ENCODE peak calls at places on chromosomes 16 and 17, in four cellular contexts. One of them, this sample, is unnamed.

GRCh38 chr17:18953231-18953728 is 1.3 kb downstream of the SLC5A10 start:
- DNase-seq in K562: no peak
- DNase-seq in HepG2: no peak
- DNase-seq in GM12878: no peak
- DNase-seq in this sample: no peak

GRCh38 chr16:10181196-10182162 is 749 bp downstream of the GRIN2A start:
- DNase-seq in GM12878: no peak
- DNase-seq in HepG2: peak
- DNase-seq in K562: peak
- DNase-seq in this sample: peak

GRCh38 chr16:14133907-14134306 is 62.8 kb downstream of the MRTFB start:
- DNase-seq in K562: no peak
- DNase-seq in HepG2: no peak
- DNase-seq in GM12878: no peak
- DNase-seq in this sample: no peak

GRCh38 chr17:42274812-42275526 is 1.2 kb downstream of the STAT5B start:
- DNase-seq in HepG2: no peak
- DNase-seq in K562: no peak
- DNase-seq in GM12878: no peak
- DNase-seq in this sample: no peak

GRCh38 chr17:4751925-4752324 is 12.2 kb upstream of the CXCL16 start:
- DNase-seq in HepG2: peak
- DNase-seq in GM12878: no peak
- DNase-seq in K562: no peak
- DNase-seq in this sample: no peak

GRCh38 chr16:22194707-22195444 is 11.2 kb upstream of the EEF2K start:
- DNase-seq in GM12878: peak
- DNase-seq in K562: no peak
- DNase-seq in HepG2: no peak
- DNase-seq in this sample: no peak

GRCh38 chr17:4540224-4541040 is 14.8 kb downstream of the MYBBP1A start:
- DNase-seq in K562: peak
- DNase-seq in GM12878: no peak
- DNase-seq in HepG2: peak
- DNase-seq in this sample: no peak

GRCh38 chr16:81767987-81768592 is 11.0 kb upstream of the PLCG2 start:
- DNase-seq in HepG2: peak
- DNase-seq in K562: no peak
- DNase-seq in GM12878: no peak
- DNase-seq in this sample: no peak

GRCh38 chr17:22128723-22129122 is 436.4 kb downstream of the KCNJ18 start:
- DNase-seq in GM12878: no peak
- DNase-seq in HepG2: no peak
- DNase-seq in K562: no peak
- DNase-seq in this sample: no peak

GRCh38 chr17:71472809-71473789 is 647.7 kb upstream of the SOX9 start:
- DNase-seq in K562: peak
- DNase-seq in HepG2: peak
- DNase-seq in GM12878: no peak
- DNase-seq in this sample: peak

GRCh38 chr17:56727876-56728617 is 105.7 kb downstream of the C17orf67 start:
- DNase-seq in HepG2: no peak
- DNase-seq in GM12878: no peak
- DNase-seq in K562: no peak
- DNase-seq in this sample: no peak

GRCh38 chr16:50323335-50324011 is 45.3 kb downstream of the BRD7 start:
- DNase-seq in GM12878: no peak
- DNase-seq in K562: peak
- DNase-seq in HepG2: peak
- DNase-seq in this sample: peak

GRCh38 chr17:19513897-19514488 is 19.7 kb upstream of the SLC47A1 start:
- DNase-seq in GM12878: no peak
- DNase-seq in HepG2: peak
- DNase-seq in K562: peak
- DNase-seq in this sample: peak

GRCh38 chr17:61575352-61575975 is 15.6 kb downstream of the NACA2 start:
- DNase-seq in GM12878: no peak
- DNase-seq in HepG2: no peak
- DNase-seq in K562: no peak
- DNase-seq in this sample: no peak

GRCh38 chr17:64007838-64008282 is 9.7 kb downstream of the PRR29 start:
- DNase-seq in GM12878: no peak
- DNase-seq in HepG2: peak
- DNase-seq in K562: no peak
- DNase-seq in this sample: no peak

GRCh38 chr17:12974319-12974661 is 43.5 kb downstream of the ELAC2 start:
- DNase-seq in K562: no peak
- DNase-seq in HepG2: no peak
- DNase-seq in GM12878: no peak
- DNase-seq in this sample: no peak

GRCh38 chr16:57277586-57277985 is 6.9 kb downstream of the PLLP start:
- DNase-seq in GM12878: no peak
- DNase-seq in K562: no peak
- DNase-seq in HepG2: no peak
- DNase-seq in this sample: no peak

GRCh38 chr16:28863929-28864886 is 565 bp downstream of the SH2B1 start:
- DNase-seq in GM12878: no peak
- DNase-seq in K562: peak
- DNase-seq in HepG2: no peak
- DNase-seq in this sample: no peak

GRCh38 chr16:68345958-68346635 is 35.3 kb downstream of the PRMT7 start:
- DNase-seq in K562: no peak
- DNase-seq in HepG2: no peak
- DNase-seq in GM12878: no peak
- DNase-seq in this sample: no peak

GRCh38 chr16:68347605-68348004 is 36.8 kb downstream of the PRMT7 start:
- DNase-seq in K562: no peak
- DNase-seq in HepG2: no peak
- DNase-seq in GM12878: no peak
- DNase-seq in this sample: no peak

GRCh38 chr16:68348645-68349445 is 38.0 kb downstream of the PRMT7 start:
- DNase-seq in HepG2: no peak
- DNase-seq in K562: no peak
- DNase-seq in GM12878: no peak
- DNase-seq in this sample: no peak

GRCh38 chr16:68345351-68345810 is 34.6 kb downstream of the PRMT7 start:
- DNase-seq in K562: no peak
- DNase-seq in HepG2: no peak
- DNase-seq in GM12878: no peak
- DNase-seq in this sample: no peak

DNA sequence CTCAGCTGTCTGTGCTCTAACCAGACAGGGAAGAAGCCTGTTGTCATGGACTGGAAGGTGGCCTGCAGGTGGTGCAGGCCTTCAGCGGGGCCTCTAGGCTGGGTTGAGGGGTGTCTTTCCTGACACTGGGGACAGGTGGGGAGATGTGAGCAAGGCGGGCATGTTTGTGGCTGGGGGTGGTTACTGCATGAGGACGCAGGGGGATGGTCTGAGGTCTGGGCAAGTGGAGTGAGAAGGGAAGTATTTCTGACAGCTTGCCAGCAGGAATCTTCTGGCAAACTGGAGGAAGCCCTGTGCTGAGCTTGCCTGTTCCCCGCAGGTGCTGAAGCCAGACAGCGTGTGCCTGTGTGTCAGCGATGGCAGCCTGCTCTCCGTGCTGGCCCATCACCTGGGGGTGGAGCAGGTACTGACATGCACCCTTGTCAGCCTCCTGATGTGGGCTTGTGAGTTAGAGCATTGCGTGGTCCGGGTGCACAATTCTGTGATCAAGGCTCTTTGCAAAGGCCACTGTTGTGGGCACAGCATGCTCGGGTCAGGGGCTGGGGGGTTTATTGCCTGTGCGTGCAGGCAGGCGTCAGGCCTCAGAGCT is 36.2 kb downstream of the PRMT7 start:
- DNase-seq in HepG2: no peak
- DNase-seq in K562: no peak
- DNase-seq in GM12878: no peak
- DNase-seq in this sample: no peak
- TF ChIP-seq BHLHE40 in HepG2: no peak
- TF ChIP-seq BHLHE40 in K562: no peak
- TF ChIP-seq BHLHE40 in GM12878: no peak
- TF ChIP-seq BHLHE40 in this sample: no peak

GRCh38 chr17:72518333-72518732 is 397.5 kb downstream of the SOX9 start:
- DNase-seq in K562: no peak
- DNase-seq in GM12878: no peak
- DNase-seq in HepG2: no peak
- DNase-seq in this sample: no peak

GRCh38 chr17:72519598-72519936 is 398.7 kb downstream of the SOX9 start:
- DNase-seq in GM12878: no peak
- DNase-seq in K562: no peak
- DNase-seq in HepG2: no peak
- DNase-seq in this sample: no peak

GRCh38 chr17:72517413-72518237 is 396.8 kb downstream of the SOX9 start:
- DNase-seq in K562: no peak
- DNase-seq in GM12878: no peak
- DNase-seq in HepG2: no peak
- DNase-seq in this sample: no peak

GRCh38 chr17:72520665-72521303 is 400.0 kb downstream of the SOX9 start:
- DNase-seq in GM12878: no peak
- DNase-seq in K562: no peak
- DNase-seq in HepG2: no peak
- DNase-seq in this sample: no peak

DNA sequence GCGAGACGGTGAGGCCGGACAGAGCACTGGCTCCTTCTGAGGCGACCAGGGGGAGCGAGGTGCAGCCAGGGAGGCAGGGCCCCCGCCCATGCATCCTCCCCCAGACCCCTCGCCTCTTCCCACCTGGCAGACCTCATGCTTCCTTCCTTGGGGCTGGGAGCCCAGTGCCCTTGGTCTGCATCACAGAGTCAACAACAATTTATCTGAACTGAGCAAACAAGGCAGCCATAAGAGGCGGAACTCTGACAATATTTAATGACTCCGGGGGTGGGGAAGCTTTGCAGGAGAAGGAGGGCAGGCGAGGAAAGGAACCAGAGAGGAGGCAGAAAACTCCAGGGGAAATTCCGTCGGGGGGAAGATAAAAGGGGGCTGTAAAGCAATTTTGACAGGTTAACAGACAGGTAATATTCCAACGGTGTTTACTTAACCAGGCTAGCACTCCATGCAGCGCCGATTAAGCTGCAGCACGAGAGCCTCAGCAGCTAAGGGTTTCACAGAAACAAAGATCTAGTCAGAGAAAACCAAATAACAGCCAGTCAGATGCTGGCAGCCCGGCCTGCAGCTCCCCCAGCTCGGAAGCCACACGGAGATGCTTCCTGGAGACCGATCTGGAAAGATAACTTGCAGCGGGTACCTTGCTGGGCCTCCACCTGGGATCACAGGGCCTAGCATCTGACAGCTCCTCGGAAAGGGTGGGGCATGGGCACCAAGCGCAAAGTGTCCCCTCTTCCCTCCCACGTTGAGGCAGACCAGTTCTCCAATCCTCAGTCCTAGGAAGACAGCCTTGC is 398.2 kb downstream of the SOX9 start:
- DNase-seq in GM12878: no peak
- DNase-seq in K562: no peak
- DNase-seq in HepG2: peak
- DNase-seq in this sample: no peak
- TF ChIP-seq TARDBP in GM12878: no peak
- TF ChIP-seq TARDBP in K562: no peak
- TF ChIP-seq TARDBP in HepG2: peak
- TF ChIP-seq TARDBP in this sample: no peak

GRCh38 chr17:58344047-58344790 is 7.8 kb downstream of the SUPT4H1 start:
- DNase-seq in K562: no peak
- DNase-seq in GM12878: peak
- DNase-seq in HepG2: no peak
- DNase-seq in this sample: no peak
- TF ChIP-seq BHLHE40 in K562: no peak
- TF ChIP-seq BHLHE40 in GM12878: peak
- TF ChIP-seq BHLHE40 in HepG2: no peak
- TF ChIP-seq BHLHE40 in this sample: no peak

GRCh38 chr17:43906951-43907424 is 348 bp downstream of the MPP2 start:
- DNase-seq in GM12878: no peak
- DNase-seq in HepG2: no peak
- DNase-seq in K562: no peak
- DNase-seq in this sample: no peak

GRCh38 chr17:43905985-43906852 is 1.1 kb downstream of the MPP2 start:
- DNase-seq in GM12878: no peak
- DNase-seq in K562: peak
- DNase-seq in HepG2: peak
- DNase-seq in this sample: peak

GRCh38 chr17:43905400-43905984 is 1.8 kb downstream of the MPP2 start:
- DNase-seq in K562: no peak
- DNase-seq in HepG2: no peak
- DNase-seq in GM12878: no peak
- DNase-seq in this sample: no peak

GRCh38 chr17:43908111-43908721 is 880 bp upstream of the MPP2 start:
- DNase-seq in K562: peak
- DNase-seq in HepG2: no peak
- DNase-seq in GM12878: no peak
- DNase-seq in this sample: peak

GRCh38 chr17:43907425-43907981 is at the start of gene MPP2:
- DNase-seq in K562: peak
- DNase-seq in GM12878: no peak
- DNase-seq in HepG2: peak
- DNase-seq in this sample: peak
- TF ChIP-seq TARDBP in K562: no peak
- TF ChIP-seq TARDBP in GM12878: no peak
- TF ChIP-seq TARDBP in HepG2: no peak
- TF ChIP-seq TARDBP in this sample: no peak

GRCh38 chr17:74957935-74958549 is 14.5 kb downstream of the HID1 start:
- DNase-seq in K562: peak
- DNase-seq in GM12878: no peak
- DNase-seq in HepG2: peak
- DNase-seq in this sample: peak
- TF ChIP-seq BHLHE40 in K562: no peak
- TF ChIP-seq BHLHE40 in GM12878: no peak
- TF ChIP-seq BHLHE40 in HepG2: no peak
- TF ChIP-seq BHLHE40 in this sample: no peak

DNA sequence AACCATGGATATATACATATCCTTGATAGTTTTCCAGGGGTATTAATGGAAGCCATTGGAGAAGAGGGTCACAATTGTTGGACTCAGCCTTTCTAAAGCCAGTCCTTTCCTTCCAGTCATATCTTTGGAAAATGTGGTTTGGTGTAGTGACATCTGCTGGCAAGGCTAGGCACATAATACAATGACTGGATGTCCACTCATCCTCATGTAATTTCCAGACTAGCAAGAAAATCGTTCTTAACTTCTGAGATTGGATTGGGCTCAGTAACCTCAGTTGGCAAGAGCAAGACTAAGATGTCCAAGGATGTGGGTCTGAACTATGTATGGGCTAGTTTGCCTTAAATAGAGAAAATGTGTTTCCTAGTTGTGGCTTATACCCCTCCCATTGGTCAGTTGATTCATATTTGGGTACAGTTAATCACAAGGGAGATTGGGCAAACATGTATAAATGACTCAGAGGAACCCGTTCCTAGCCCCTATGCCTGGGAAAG is 8.7 kb upstream of the KAT7 start:
- DNase-seq in K562: peak
- DNase-seq in HepG2: peak
- DNase-seq in GM12878: no peak
- DNase-seq in this sample: peak
- TF ChIP-seq TARDBP in K562: no peak
- TF ChIP-seq TARDBP in HepG2: no peak
- TF ChIP-seq TARDBP in GM12878: no peak
- TF ChIP-seq TARDBP in this sample: no peak

GRCh38 chr17:78342438-78343098 is 17.3 kb downstream of the SOCS3 start:
- DNase-seq in GM12878: no peak
- DNase-seq in K562: no peak
- DNase-seq in HepG2: no peak
- DNase-seq in this sample: no peak
- TF ChIP-seq BHLHE40 in GM12878: no peak
- TF ChIP-seq BHLHE40 in K562: no peak
- TF ChIP-seq BHLHE40 in HepG2: no peak
- TF ChIP-seq BHLHE40 in this sample: no peak

GRCh38 chr17:58541249-58541648 is 26.8 kb upstream of the MTMR4 start:
- DNase-seq in HepG2: no peak
- DNase-seq in GM12878: no peak
- DNase-seq in K562: no peak
- DNase-seq in this sample: peak
- TF ChIP-seq TARDBP in HepG2: no peak
- TF ChIP-seq TARDBP in GM12878: no peak
- TF ChIP-seq TARDBP in K562: no peak
- TF ChIP-seq TARDBP in this sample: no peak

This sample was measured in HEK293T.